ENCODE peak calls at places on chromosomes 12 and 14, in nine cellular contexts. O is germinal center; Z is LHCN-M2; N is fibroblast of lung; E is NCI-H2081; M is NCI-H1436 treated with DMSO at 0.1 percent for 48 hours; D is stimulated activated naive B cell treated with anti-CD40 and anti-IgM and Interleukin-4, amounts not matched to agents 10 μg/mL and 1 μg/mL and 100 μg/mL, for 72 hours; Y is putamen; C is GM19239. T is an unnamed sample.

GRCh38 chr14:74698894-74699293 is 14.0 kb downstream of the AREL1 start:
- DNase-seq in O (no peak), Z (no peak), N (no peak), E (no peak), M (no peak), D (no peak), Y (no peak), C (no peak), T (no peak)

GRCh38 chr12:53997324-53998173 is 2.4 kb upstream of the HOXC9 start:
- DNase-seq in O (no peak), Z (no peak), N (no peak), E (no peak), M (no peak), D (no peak), Y (no peak), C (no peak), T (no peak)

GRCh38 chr12:52346596-52346995 is 20.7 kb downstream of the KRT85 start:
- DNase-seq in O (no peak), Z (no peak), N (no peak), E (no peak), M (no peak), D (no peak), Y (peak), C (no peak), T (no peak)

GRCh38 chr12:103757248-103757647 is 83.8 kb downstream of the NT5DC3 start:
- DNase-seq in O (no peak), Z (no peak), N (no peak), E (no peak), M (no peak), D (no peak), Y (no peak), C (no peak), T (no peak)

GRCh38 chr12:79567164-79567563 is 123.6 kb downstream of the PAWR start:
- DNase-seq in O (no peak), Z (no peak), N (no peak), E (no peak), M (no peak), D (no peak), Y (no peak), C (no peak), T (no peak)

GRCh38 chr12:58066296-58066695 is 124.9 kb downstream of the ATP23 start:
- DNase-seq in O (no peak), Z (no peak), N (no peak), E (no peak), M (no peak), D (no peak), Y (no peak), C (no peak), T (no peak)

GRCh38 chr12:121038861-121039654 is at the start of gene OASL:
- DNase-seq in O (peak), Z (peak), N (peak), E (no peak), M (no peak), D (peak), Y (no peak), C (peak), T (peak)

GRCh38 chr14:68374682-68375081 is 418.2 kb downstream of the ZFP36L1 start:
- DNase-seq in O (no peak), Z (no peak), N (no peak), E (no peak), M (no peak), D (no peak), Y (no peak), C (no peak), T (no peak)

GRCh38 chr14:104438166-104438887 is 141.2 kb upstream of the C14orf180 start:
- DNase-seq in O (no peak), Z (no peak), N (no peak), E (no peak), M (no peak), D (no peak), Y (no peak), C (no peak), T (no peak)

GRCh38 chr12:57087689-57088441 is 1.0 kb upstream of the NAB2 start:
- DNase-seq in O (peak), Z (peak), N (peak), E (peak), M (peak), D (no peak), Y (no peak), C (no peak), T (peak)

GRCh38 chr14:50335989-50336391 is 23.9 kb downstream of the DMAC2L start:
- DNase-seq in O (no peak), Z (peak), N (peak), E (peak), M (no peak), D (no peak), Y (peak), C (no peak), T (peak)

GRCh38 chr14:56341766-56342418 is 223.7 kb downstream of the PELI2 start:
- DNase-seq in O (no peak), Z (no peak), N (peak), E (no peak), M (no peak), D (no peak), Y (no peak), C (no peak), T (no peak)

GRCh38 chr14:23162800-23163199 is 20.7 kb downstream of the SLC7A8 start:
- DNase-seq in O (no peak), Z (no peak), N (no peak), E (no peak), M (no peak), D (no peak), Y (no peak), C (no peak), T (no peak)

GRCh38 chr12:108087900-108088299 is 41.2 kb upstream of the WSCD2 start:
- DNase-seq in O (no peak), Z (no peak), N (no peak), E (no peak), M (no peak), D (no peak), Y (no peak), C (no peak), T (no peak)

GRCh38 chr12:120394483-120395367 is 25.8 kb upstream of the MSI1 start:
- DNase-seq in O (no peak), Z (no peak), N (no peak), E (peak), M (no peak), D (no peak), Y (no peak), C (no peak), T (no peak)

GRCh38 chr14:22386924-22387775 is 201.9 kb downstream of the DAD1 start:
- DNase-seq in O (peak), Z (peak), N (peak), E (peak), M (no peak), D (peak), Y (peak), C (peak), T (peak)

GRCh38 chr12:131366261-131366871 is 344.5 kb upstream of the SFSWAP start:
- DNase-seq in O (no peak), Z (no peak), N (no peak), E (no peak), M (no peak), D (no peak), Y (no peak), C (no peak), T (no peak)

GRCh38 chr12:102888511-102888910 is 28.5 kb downstream of the PAH start:
- DNase-seq in O (no peak), Z (no peak), N (no peak), E (no peak), M (no peak), D (no peak), Y (no peak), C (no peak), T (no peak)

GRCh38 chr14:54175298-54175942 is 218.8 kb upstream of the BMP4 start:
- DNase-seq in O (peak), Z (peak), N (peak), E (peak), M (no peak), D (peak), Y (peak), C (peak), T (peak)

GRCh38 chr14:92464156-92464555 is 49.4 kb upstream of the RIN3 start:
- DNase-seq in O (no peak), Z (no peak), N (no peak), E (no peak), M (no peak), D (no peak), Y (no peak), C (no peak), T (no peak)

GRCh38 chr12:131466932-131467331 is 244.0 kb upstream of the SFSWAP start:
- DNase-seq in O (no peak), Z (no peak), N (no peak), E (no peak), M (no peak), D (no peak), Y (no peak), C (no peak), T (no peak)

GRCh38 chr12:32756476-32757158 is 920 bp upstream of the YARS2 start:
- DNase-seq in O (no peak), Z (peak), N (peak), E (no peak), M (no peak), D (no peak), Y (no peak), C (no peak), T (no peak)

GRCh38 chr12:52254180-52254964 is 20.1 kb upstream of the KRT86 start:
- DNase-seq in O (no peak), Z (no peak), N (no peak), E (no peak), M (no peak), D (no peak), Y (no peak), C (no peak), T (no peak)

GRCh38 chr14:94026886-94027469 is 838 bp downstream of the OTUB2 start:
- DNase-seq in O (no peak), Z (no peak), N (no peak), E (no peak), M (no peak), D (no peak), Y (no peak), C (no peak), T (no peak)

GRCh38 chr14:85528080-85528881 is 1.7 kb upstream of the FLRT2 start:
- DNase-seq in O (no peak), Z (peak), N (peak), E (no peak), M (no peak), D (no peak), Y (peak), C (no peak), T (no peak)

GRCh38 chr12:11654338-11654737 is 4.9 kb downstream of the ETV6 start:
- DNase-seq in O (no peak), Z (no peak), N (no peak), E (no peak), M (no peak), D (no peak), Y (no peak), C (no peak), T (no peak)

GRCh38 chr12:19572920-19573558 is 133.7 kb downstream of the AEBP2 start:
- DNase-seq in O (peak), Z (peak), N (peak), E (peak), M (no peak), D (no peak), Y (no peak), C (no peak), T (peak)

GRCh38 chr12:56787498-56787897 is 24.4 kb downstream of the HSD17B6 start:
- DNase-seq in O (no peak), Z (no peak), N (no peak), E (no peak), M (no peak), D (no peak), Y (no peak), C (no peak), T (no peak)

T was measured in GM10248.